ENCODE peak calls at places on chromosomes 12 and 14, in four cellular contexts. One of them, this sample, is unnamed.

GRCh38 chr14:53509845-53510244 is 356.7 kb upstream of the DDHD1 start:
- DNase-seq in H1: no peak
- DNase-seq in H9: no peak
- DNase-seq in mesenchymal stem cell: peak
- DNase-seq in this sample: no peak

GRCh38 chr12:104566244-104566993 is 109.7 kb downstream of the CHST11 start:
- DNase-seq in mesenchymal stem cell: no peak
- DNase-seq in H1: no peak
- DNase-seq in H9: no peak
- DNase-seq in this sample: no peak

GRCh38 chr12:130401703-130402102 is 64.0 kb downstream of the PIWIL1 start:
- DNase-seq in H9: no peak
- DNase-seq in mesenchymal stem cell: no peak
- DNase-seq in H1: no peak
- DNase-seq in this sample: peak

GRCh38 chr12:112352921-112353320 is 29.3 kb downstream of the HECTD4 start:
- DNase-seq in mesenchymal stem cell: no peak
- DNase-seq in H9: no peak
- DNase-seq in H1: no peak
- DNase-seq in this sample: no peak

GRCh38 chr12:131380961-131381705 is 329.8 kb upstream of the SFSWAP start:
- DNase-seq in H9: no peak
- DNase-seq in mesenchymal stem cell: no peak
- DNase-seq in H1: peak
- DNase-seq in this sample: no peak

GRCh38 chr12:307406-307805 is 44.8 kb upstream of the SLC6A13 start:
- DNase-seq in H1: no peak
- DNase-seq in H9: no peak
- DNase-seq in mesenchymal stem cell: no peak
- DNase-seq in this sample: no peak

GRCh38 chr12:54988402-54989054 is 4.0 kb upstream of the TESPA1 start:
- DNase-seq in H1: no peak
- DNase-seq in H9: no peak
- DNase-seq in mesenchymal stem cell: peak
- DNase-seq in this sample: no peak

GRCh38 chr14:36748814-36749213 is 87.2 kb downstream of the PAX9 start:
- DNase-seq in mesenchymal stem cell: no peak
- DNase-seq in H1: no peak
- DNase-seq in H9: no peak
- DNase-seq in this sample: no peak

GRCh38 chr12:95848575-95849388 is 10.0 kb upstream of the SNRPF start:
- DNase-seq in H1: no peak
- DNase-seq in H9: no peak
- DNase-seq in mesenchymal stem cell: peak
- DNase-seq in this sample: peak

GRCh38 chr14:102655154-102655553 is 62.7 kb downstream of the RCOR1 start:
- DNase-seq in H1: no peak
- DNase-seq in H9: no peak
- DNase-seq in mesenchymal stem cell: peak
- DNase-seq in this sample: no peak

GRCh38 chr12:30806989-30807694 is 52.4 kb upstream of the CAPRIN2 start:
- DNase-seq in H9: peak
- DNase-seq in H1: peak
- DNase-seq in mesenchymal stem cell: peak
- DNase-seq in this sample: peak

GRCh38 chr14:86321151-86321550 is 791.2 kb downstream of the FLRT2 start:
- DNase-seq in mesenchymal stem cell: no peak
- DNase-seq in H1: no peak
- DNase-seq in H9: no peak
- DNase-seq in this sample: no peak

GRCh38 chr14:68784298-68784910 is 8.5 kb downstream of the ZFP36L1 start:
- DNase-seq in H1: peak
- DNase-seq in mesenchymal stem cell: peak
- DNase-seq in H9: no peak
- DNase-seq in this sample: no peak

GRCh38 chr12:120115692-120116442 is 686 bp downstream of the RAB35 start:
- DNase-seq in mesenchymal stem cell: peak
- DNase-seq in H1: peak
- DNase-seq in H9: peak
- DNase-seq in this sample: no peak

GRCh38 chr12:120116443-120116791 is at the start of gene RAB35:
- DNase-seq in H1: no peak
- DNase-seq in H9: no peak
- DNase-seq in mesenchymal stem cell: no peak
- DNase-seq in this sample: no peak

GRCh38 chr12:120117961-120118709 is 1.6 kb upstream of the RAB35 start:
- DNase-seq in mesenchymal stem cell: peak
- DNase-seq in H9: peak
- DNase-seq in H1: no peak
- DNase-seq in this sample: no peak

GRCh38 chr12:120118710-120119097 is 2.2 kb upstream of the RAB35 start:
- DNase-seq in H9: no peak
- DNase-seq in mesenchymal stem cell: no peak
- DNase-seq in H1: no peak
- DNase-seq in this sample: no peak

DNA sequence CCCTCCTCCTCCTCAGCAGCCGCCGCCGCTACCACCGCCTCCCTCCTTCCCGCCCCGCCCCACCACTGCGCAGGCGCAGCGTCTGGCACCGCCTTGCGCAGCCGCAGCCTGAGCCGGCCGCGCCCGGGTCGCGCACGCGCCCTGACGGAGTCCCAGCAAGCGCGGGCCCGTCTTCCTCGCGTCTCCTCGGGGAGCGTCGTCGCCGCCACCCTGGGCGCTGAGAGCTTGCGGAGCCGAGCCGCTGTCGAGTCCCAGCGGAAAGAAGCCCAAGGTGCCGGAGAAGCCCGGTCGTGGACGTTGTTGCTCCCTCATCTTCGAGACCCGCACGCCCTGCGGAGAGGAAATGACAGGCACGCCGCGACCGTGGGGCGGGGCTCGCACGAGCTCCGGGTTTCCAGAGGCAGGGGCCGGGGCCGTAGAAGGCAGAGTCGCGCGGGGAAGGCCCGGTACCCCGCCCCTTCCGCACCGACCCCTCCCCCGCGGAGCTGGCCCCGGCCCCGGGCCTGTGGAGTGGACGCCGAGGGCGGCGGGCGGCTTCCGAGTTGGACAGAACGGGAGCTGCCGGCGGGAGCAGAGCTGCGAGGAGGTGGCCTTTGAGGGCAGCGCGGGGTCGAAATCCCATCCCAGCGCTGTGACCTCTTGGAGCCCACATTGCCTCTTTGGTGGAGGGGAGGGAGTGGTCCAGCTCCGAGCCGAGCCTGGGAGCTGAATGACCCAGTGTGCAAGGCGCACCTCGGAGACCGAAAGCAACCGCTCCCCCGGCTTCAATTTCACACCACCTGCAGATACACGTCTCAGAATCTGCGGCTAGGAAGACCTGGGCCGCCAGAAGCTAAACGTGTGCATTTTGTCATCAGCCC is 469 bp upstream of the RAB35 start:
- DNase-seq in mesenchymal stem cell: peak
- DNase-seq in H1: peak
- DNase-seq in H9: peak
- DNase-seq in this sample: peak
- H2BK15ac ChIP-seq in mesenchymal stem cell: no peak
- H2BK15ac ChIP-seq in H1: no peak
- H2BK15ac ChIP-seq in H9: no peak
- H2BK15ac ChIP-seq in this sample: peak

GRCh38 chr12:99056186-99056585 is 411.1 kb downstream of the APAF1 start:
- DNase-seq in H1: no peak
- DNase-seq in mesenchymal stem cell: no peak
- DNase-seq in H9: no peak
- DNase-seq in this sample: no peak

GRCh38 chr12:99057670-99058069 is 412.6 kb downstream of the APAF1 start:
- DNase-seq in H9: no peak
- DNase-seq in mesenchymal stem cell: no peak
- DNase-seq in H1: no peak
- DNase-seq in this sample: no peak

GRCh38 chr12:99053599-99054362 is 408.7 kb downstream of the APAF1 start:
- DNase-seq in H1: no peak
- DNase-seq in mesenchymal stem cell: no peak
- DNase-seq in H9: no peak
- DNase-seq in this sample: no peak

GRCh38 chr12:99055294-99055693 is 410.2 kb downstream of the APAF1 start:
- DNase-seq in H1: no peak
- DNase-seq in mesenchymal stem cell: no peak
- DNase-seq in H9: no peak
- DNase-seq in this sample: no peak

DNA sequence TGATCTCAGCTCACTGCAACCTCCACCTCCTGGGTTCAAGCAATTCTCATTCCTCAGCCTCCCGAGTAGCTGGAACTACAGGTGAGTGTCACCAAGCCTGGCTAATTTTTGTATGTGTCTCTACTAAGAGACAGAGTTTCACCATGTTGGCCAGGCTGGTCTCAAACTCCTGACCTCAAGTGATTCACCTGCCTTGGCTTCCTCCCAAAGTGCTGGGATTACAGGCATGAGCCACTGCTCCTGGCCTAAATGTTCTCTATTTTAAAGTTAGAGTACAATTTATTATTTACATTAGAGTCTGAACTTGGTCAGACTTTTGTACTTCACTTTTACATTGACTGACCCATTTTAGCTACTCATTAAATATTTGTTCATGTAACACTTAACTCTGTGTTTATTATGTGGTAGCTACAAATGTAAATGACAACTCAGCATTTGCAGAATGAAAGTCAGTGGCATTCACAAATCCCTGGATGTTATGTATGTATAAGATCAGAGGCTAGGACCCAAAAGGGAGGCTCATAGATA is 409.6 kb downstream of the APAF1 start:
- DNase-seq in mesenchymal stem cell: no peak
- DNase-seq in H1: no peak
- DNase-seq in H9: no peak
- DNase-seq in this sample: no peak
- H2BK12ac ChIP-seq in mesenchymal stem cell: no peak
- H2BK12ac ChIP-seq in H1: no peak
- H2BK12ac ChIP-seq in H9: no peak
- H2BK12ac ChIP-seq in this sample: no peak

DNA sequence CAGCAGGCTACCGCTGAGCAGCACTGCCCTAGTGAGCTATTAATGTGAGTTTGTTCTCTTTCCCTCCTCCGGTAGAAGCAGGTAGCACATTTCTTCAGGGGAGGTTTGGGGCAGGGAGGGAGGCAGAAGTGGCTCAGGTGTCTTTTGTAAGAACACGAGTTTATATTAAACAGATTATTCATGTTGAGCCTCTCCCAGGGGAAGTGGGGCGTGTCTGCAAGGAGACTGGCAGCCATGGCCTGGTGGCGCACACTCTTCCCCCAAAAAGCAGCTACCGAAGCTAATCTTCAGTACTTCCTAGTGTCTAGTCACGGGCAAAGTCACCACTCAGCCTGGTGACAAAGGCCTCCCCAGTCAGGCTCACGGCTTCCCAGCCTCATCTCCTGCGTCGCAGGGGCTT is 53.3 kb downstream of the PRIMA1 start:
- DNase-seq in mesenchymal stem cell: no peak
- DNase-seq in H9: no peak
- DNase-seq in H1: no peak
- DNase-seq in this sample: no peak
- H2BK15ac ChIP-seq in mesenchymal stem cell: no peak
- H2BK15ac ChIP-seq in H9: no peak
- H2BK15ac ChIP-seq in H1: no peak
- H2BK15ac ChIP-seq in this sample: peak

DNA sequence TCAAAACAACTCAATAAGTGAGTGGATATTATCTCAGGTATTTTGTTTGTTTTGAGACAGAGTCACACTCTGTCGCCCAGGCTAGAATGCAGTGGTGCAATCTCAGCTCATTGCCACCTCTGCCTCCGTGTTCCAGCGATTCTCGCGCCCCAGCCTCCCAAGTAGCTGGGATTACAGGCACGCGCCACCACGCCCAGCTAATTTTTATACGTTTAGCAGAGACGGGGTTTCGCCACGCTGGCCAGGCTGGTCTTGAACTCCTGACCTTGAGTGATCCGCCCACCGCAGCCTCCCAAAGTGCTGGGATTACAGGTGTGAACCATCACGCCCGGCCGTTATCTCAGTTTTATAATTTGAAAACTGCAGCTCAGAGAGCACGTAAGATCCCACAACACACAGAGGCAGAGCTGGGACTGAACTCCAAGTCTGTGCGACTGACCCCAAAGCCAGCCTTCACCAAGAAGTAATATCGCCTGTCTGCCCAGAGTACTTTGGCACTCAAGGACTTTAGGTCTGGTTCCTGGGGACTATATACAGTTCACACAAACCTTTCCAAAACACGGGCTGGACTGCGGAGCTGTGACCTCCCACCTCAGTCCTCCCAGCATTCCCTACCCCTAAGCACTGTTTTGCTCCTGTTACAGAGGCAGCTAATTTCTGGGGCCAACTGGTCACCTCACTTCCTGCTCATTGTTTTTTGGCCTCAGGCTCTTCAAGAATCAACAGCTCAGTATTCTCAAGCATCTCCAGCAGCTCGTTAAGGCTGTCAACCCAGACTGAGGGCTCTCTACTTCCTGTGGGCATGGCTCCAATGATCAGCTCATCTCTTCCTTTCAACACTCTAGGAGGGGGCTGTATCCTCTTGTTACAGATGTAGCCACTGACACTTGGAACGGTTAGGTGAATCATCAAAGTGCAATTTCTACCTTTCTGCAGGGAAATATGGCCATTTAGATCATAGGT is 22.5 kb downstream of the TESC start:
- DNase-seq in H1: no peak
- DNase-seq in mesenchymal stem cell: no peak
- DNase-seq in H9: no peak
- DNase-seq in this sample: no peak
- H2BK12ac ChIP-seq in H1: no peak
- H2BK12ac ChIP-seq in mesenchymal stem cell: peak
- H2BK12ac ChIP-seq in H9: no peak
- H2BK12ac ChIP-seq in this sample: no peak

GRCh38 chr14:34971801-34972200 is 11.0 kb upstream of the SRP54 start:
- DNase-seq in H9: no peak
- DNase-seq in mesenchymal stem cell: no peak
- DNase-seq in H1: no peak
- DNase-seq in this sample: no peak
- H2BK15ac ChIP-seq in H9: no peak
- H2BK15ac ChIP-seq in mesenchymal stem cell: no peak
- H2BK15ac ChIP-seq in H1: no peak
- H2BK15ac ChIP-seq in this sample: no peak

This sample was measured in neuronal stem cell.